ENCODE peak calls at places on chromosomes 7 and 10, in four cellular contexts. L, B, R and F are unnamed samples.

GRCh38 chr7:27192546-27193334 is 7.2 kb downstream of the HOXA13 start:
- DNase-seq in L (peak; percentile 73), B (no peak), R (no peak), F (no peak)

GRCh38 chr7:46034056-46034768 is 113.1 kb upstream of the IGFBP3 start:
- DNase-seq in L (peak; percentile 55), B (no peak), R (no peak), F (no peak)

GRCh38 chr7:50728184-50728583 is 54.5 kb downstream of the GRB10 start:
- DNase-seq in L (peak; percentile 7), B (no peak), R (no peak), F (no peak)

GRCh38 chr7:118003438-118003837 is 130.2 kb upstream of the CTTNBP2 start:
- DNase-seq in L (no peak), B (no peak), R (no peak), F (peak; percentile 14)

GRCh38 chr7:26147030-26147429 is 5.0 kb upstream of the NFE2L3 start:
- DNase-seq in L (no peak), B (no peak), R (no peak), F (no peak)

GRCh38 chr7:3463696-3464095 is 162.6 kb downstream of the SDK1 start:
- DNase-seq in L (no peak), B (no peak), R (no peak), F (no peak)

GRCh38 chr7:56078196-56078595 is 14.1 kb downstream of the SUMF2 start:
- DNase-seq in L (no peak), B (no peak), R (no peak), F (no peak)

GRCh38 chr10:3969876-3970666 is 185.1 kb upstream of the KLF6 start:
- DNase-seq in L (no peak), B (no peak), R (no peak), F (no peak)

GRCh38 chr10:30742471-30742870 is 112.9 kb upstream of the LYZL2 start:
- DNase-seq in L (no peak), B (no peak), R (no peak), F (no peak)

GRCh38 chr7:133354546-133355324 is 101.9 kb downstream of the EXOC4 start:
- DNase-seq in L (no peak), B (no peak), R (no peak), F (no peak)

GRCh38 chr7:45646996-45647411 is 72.8 kb downstream of the ADCY1 start:
- DNase-seq in L (peak; percentile 36), B (no peak), R (no peak), F (no peak)

GRCh38 chr7:100677308-100678095 is 4.0 kb downstream of the GNB2 start:
- DNase-seq in L (no peak), B (no peak), R (peak; percentile 7), F (no peak)

GRCh38 chr7:155792999-155793560 is 19.2 kb downstream of the SHH start:
- DNase-seq in L (no peak), B (no peak), R (no peak), F (no peak)

GRCh38 chr7:151677581-151678226 is 158.0 kb upstream of the RHEB start:
- DNase-seq in L (no peak), B (no peak), R (no peak), F (no peak)

GRCh38 chr7:50562126-50562525 is 3.1 kb downstream of the DDC start:
- DNase-seq in L (no peak), B (no peak), R (no peak), F (no peak)

GRCh38 chr10:132186488-132187413 is at the start of gene DPYSL4:
- DNase-seq in L (no peak), B (peak; percentile 49), R (peak; percentile 63), F (no peak)

GRCh38 chr10:71975087-71975890 is 11.1 kb downstream of the CHST3 start:
- DNase-seq in L (no peak), B (peak; percentile 47), R (no peak), F (no peak)

GRCh38 chr7:30908681-30909080 is 3.0 kb upstream of the AQP1 start:
- DNase-seq in L (no peak), B (no peak), R (peak; percentile 31), F (no peak)

GRCh38 chr10:30591249-30591670 is 38.3 kb downstream of the LYZL2 start:
- DNase-seq in L (peak; percentile 40), B (peak; percentile 11), R (peak; percentile 45), F (peak; percentile 69)

GRCh38 chr10:30092151-30092790 is 32.9 kb upstream of the JCAD start:
- DNase-seq in L (peak; percentile 52), B (no peak), R (no peak), F (peak; percentile 60)

GRCh38 chr10:78362406-78363022 is 328.9 kb downstream of the RPS24 start:
- DNase-seq in L (peak; percentile 0), B (no peak), R (no peak), F (peak; percentile 54)

GRCh38 chr7:19834566-19834965 is 61.1 kb upstream of the TMEM196 start:
- DNase-seq in L (no peak), B (no peak), R (no peak), F (peak; percentile 71)

GRCh38 chr7:150941983-150942590 is 36.0 kb downstream of the KCNH2 start:
- DNase-seq in L (no peak), B (no peak), R (no peak), F (peak; percentile 64)

GRCh38 chr10:68330852-68331454 is 911 bp upstream of the HNRNPH3 start:
- DNase-seq in L (no peak), B (no peak), R (no peak), F (peak; percentile 41)

GRCh38 chr10:17713133-17713532 is 38.9 kb upstream of the TMEM236 start:
- DNase-seq in L (no peak), B (no peak), R (no peak), F (no peak)

GRCh38 chr10:12634532-12634931 is 285.2 kb downstream of the CAMK1D start:
- DNase-seq in L (no peak), B (no peak), R (peak; percentile 30), F (no peak)

GRCh38 chr7:34748244-34749039 is 90.4 kb downstream of the NPSR1 start:
- DNase-seq in L (peak; percentile 76), B (peak; percentile 79), R (peak; percentile 18), F (peak; percentile 98)